ENCODE peak calls at places on chromosomes 13 and 19, in five cellular contexts. One of them, this sample, is unnamed.
A peak's percentile ranks its signal among the peaks of the same experiment; 100 is the strongest.

GRCh38 chr13:111425326-111425725 is 104.9 kb downstream of the TEX29 start:
- DNase-seq in AG04449: no peak
- DNase-seq in GM12864: no peak
- DNase-seq in colonic mucosa: no peak
- DNase-seq in uterus: no peak
- DNase-seq in this sample: no peak

GRCh38 chr19:13164370-13165090 is 14.3 kb downstream of the IER2 start:
- DNase-seq in AG04449: no peak
- DNase-seq in GM12864: no peak
- DNase-seq in colonic mucosa: peak; percentile 81
- DNase-seq in uterus: peak; percentile 64
- DNase-seq in this sample: peak; percentile 24

GRCh38 chr13:27276188-27276587 is 5.6 kb downstream of the RASL11A start:
- DNase-seq in AG04449: no peak
- DNase-seq in GM12864: no peak
- DNase-seq in colonic mucosa: no peak
- DNase-seq in uterus: no peak
- DNase-seq in this sample: peak; percentile 82

GRCh38 chr19:43488179-43488578 is 16.4 kb downstream of the PHLDB3 start:
- DNase-seq in AG04449: no peak
- DNase-seq in GM12864: no peak
- DNase-seq in colonic mucosa: no peak
- DNase-seq in uterus: no peak
- DNase-seq in this sample: no peak

GRCh38 chr19:5172859-5173577 is 167.6 kb downstream of the PTPRS start:
- DNase-seq in AG04449: peak; percentile 85
- DNase-seq in GM12864: no peak
- DNase-seq in colonic mucosa: no peak
- DNase-seq in uterus: no peak
- DNase-seq in this sample: peak; percentile 96

GRCh38 chr13:112186091-112186490 is 119.1 kb downstream of the SOX1 start:
- DNase-seq in AG04449: no peak
- DNase-seq in GM12864: no peak
- DNase-seq in colonic mucosa: no peak
- DNase-seq in uterus: no peak
- DNase-seq in this sample: no peak

GRCh38 chr13:45335397-45336024 is 5.5 kb downstream of the TPT1 start:
- DNase-seq in AG04449: no peak
- DNase-seq in GM12864: no peak
- DNase-seq in colonic mucosa: no peak
- DNase-seq in uterus: no peak
- DNase-seq in this sample: no peak

GRCh38 chr13:50078512-50079277 is 63.5 kb downstream of the KCNRG start:
- DNase-seq in AG04449: no peak
- DNase-seq in GM12864: no peak
- DNase-seq in colonic mucosa: no peak
- DNase-seq in uterus: no peak
- DNase-seq in this sample: no peak

GRCh38 chr19:751501-752341 is 809 bp downstream of the MISP start:
- DNase-seq in AG04449: peak; percentile 14
- DNase-seq in GM12864: no peak
- DNase-seq in colonic mucosa: peak; percentile 91
- DNase-seq in uterus: no peak
- DNase-seq in this sample: peak; percentile 81

GRCh38 chr13:111217661-111218060 is 102.6 kb downstream of the ARHGEF7 start:
- DNase-seq in AG04449: no peak
- DNase-seq in GM12864: no peak
- DNase-seq in colonic mucosa: no peak
- DNase-seq in uterus: no peak
- DNase-seq in this sample: no peak

GRCh38 chr19:27887946-27888345 is 1325.0 kb downstream of the UQCRFS1 start:
- DNase-seq in AG04449: no peak
- DNase-seq in GM12864: no peak
- DNase-seq in colonic mucosa: no peak
- DNase-seq in uterus: no peak
- DNase-seq in this sample: no peak

GRCh38 chr19:49851456-49852259 is 699 bp downstream of the PTOV1 start:
- DNase-seq in AG04449: no peak
- DNase-seq in GM12864: no peak
- DNase-seq in colonic mucosa: peak; percentile 52
- DNase-seq in uterus: peak; percentile 40
- DNase-seq in this sample: no peak

GRCh38 chr19:49853852-49854849 is 3.2 kb downstream of the PTOV1 start:
- DNase-seq in AG04449: no peak
- DNase-seq in GM12864: no peak
- DNase-seq in colonic mucosa: peak; percentile 21
- DNase-seq in uterus: no peak
- DNase-seq in this sample: no peak

GRCh38 chr19:49850487-49851342 is at the start of gene PTOV1:
- DNase-seq in AG04449: no peak
- DNase-seq in GM12864: peak; percentile 61
- DNase-seq in colonic mucosa: peak; percentile 92
- DNase-seq in uterus: peak; percentile 92
- DNase-seq in this sample: peak; percentile 89

GRCh38 chr19:49854861-49855263 is 3.9 kb downstream of the PTOV1 start:
- DNase-seq in AG04449: no peak
- DNase-seq in GM12864: no peak
- DNase-seq in colonic mucosa: peak; percentile 34
- DNase-seq in uterus: peak; percentile 40
- DNase-seq in this sample: no peak

DNA sequence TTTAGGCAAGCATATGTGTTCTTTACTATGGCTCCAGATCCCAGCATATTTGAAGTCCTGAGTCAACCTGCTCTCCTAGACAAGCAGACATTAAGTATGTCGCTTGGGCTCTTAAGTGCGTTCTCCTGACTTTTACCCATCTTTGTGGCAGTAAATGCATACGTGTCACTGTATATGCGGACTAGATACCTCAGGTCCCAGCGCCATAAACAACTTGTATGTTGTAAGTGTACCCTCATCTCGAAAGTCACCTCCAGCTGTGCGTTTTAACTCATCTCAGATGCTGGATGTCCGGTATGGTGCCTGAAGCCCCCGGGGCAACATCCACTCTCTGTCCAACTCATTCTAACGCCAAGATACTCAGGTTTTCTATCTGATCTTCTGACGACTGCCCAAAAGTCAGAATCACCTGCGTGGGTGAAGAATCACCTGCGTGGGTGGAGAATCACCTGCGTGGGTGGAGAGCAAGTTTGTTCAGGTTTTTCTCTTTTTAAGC is 1.7 kb downstream of the PTOV1 start:
- DNase-seq in AG04449: no peak
- DNase-seq in GM12864: no peak
- DNase-seq in colonic mucosa: no peak
- DNase-seq in uterus: no peak
- DNase-seq in this sample: no peak
- H3K4me3 ChIP-seq in AG04449: peak overlapping the region; percentile 85
- H3K4me3 ChIP-seq in GM12864: no peak overlapping the region
- H3K4me3 ChIP-seq in colonic mucosa: no peak overlapping the region
- H3K4me3 ChIP-seq in uterus: peak overlapping the region; percentile 93
- H3K4me3 ChIP-seq in this sample: peak overlapping the region; percentile 90

DNA sequence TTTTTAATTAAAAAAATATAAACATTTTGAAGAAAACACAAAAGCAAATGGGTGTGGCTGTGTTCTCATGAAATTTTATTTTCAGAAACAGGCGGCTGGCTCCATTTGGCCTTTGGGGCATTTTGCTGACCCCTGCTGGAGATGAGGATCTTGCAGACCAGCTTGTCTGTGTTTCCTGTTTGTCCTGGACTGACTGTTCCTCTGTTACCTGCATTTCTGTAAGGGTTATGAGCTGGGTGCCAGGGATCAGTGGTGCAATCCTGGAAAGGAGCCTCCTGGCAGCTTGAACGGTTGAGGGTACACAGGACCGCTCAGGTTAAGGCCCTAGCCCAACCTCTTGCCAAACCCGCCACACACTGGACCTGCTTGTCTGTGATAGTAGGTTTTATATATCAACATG is 49.9 kb downstream of the ZNF787 start:
- DNase-seq in AG04449: no peak
- DNase-seq in GM12864: no peak
- DNase-seq in colonic mucosa: no peak
- DNase-seq in uterus: no peak
- DNase-seq in this sample: no peak
- TF ChIP-seq CTCF in AG04449: peak; percentile 15
- TF ChIP-seq CTCF in GM12864: peak; percentile 61
- TF ChIP-seq CTCF in colonic mucosa: no peak
- TF ChIP-seq CTCF in uterus: no peak
- TF ChIP-seq CTCF in this sample: peak; percentile 40

DNA sequence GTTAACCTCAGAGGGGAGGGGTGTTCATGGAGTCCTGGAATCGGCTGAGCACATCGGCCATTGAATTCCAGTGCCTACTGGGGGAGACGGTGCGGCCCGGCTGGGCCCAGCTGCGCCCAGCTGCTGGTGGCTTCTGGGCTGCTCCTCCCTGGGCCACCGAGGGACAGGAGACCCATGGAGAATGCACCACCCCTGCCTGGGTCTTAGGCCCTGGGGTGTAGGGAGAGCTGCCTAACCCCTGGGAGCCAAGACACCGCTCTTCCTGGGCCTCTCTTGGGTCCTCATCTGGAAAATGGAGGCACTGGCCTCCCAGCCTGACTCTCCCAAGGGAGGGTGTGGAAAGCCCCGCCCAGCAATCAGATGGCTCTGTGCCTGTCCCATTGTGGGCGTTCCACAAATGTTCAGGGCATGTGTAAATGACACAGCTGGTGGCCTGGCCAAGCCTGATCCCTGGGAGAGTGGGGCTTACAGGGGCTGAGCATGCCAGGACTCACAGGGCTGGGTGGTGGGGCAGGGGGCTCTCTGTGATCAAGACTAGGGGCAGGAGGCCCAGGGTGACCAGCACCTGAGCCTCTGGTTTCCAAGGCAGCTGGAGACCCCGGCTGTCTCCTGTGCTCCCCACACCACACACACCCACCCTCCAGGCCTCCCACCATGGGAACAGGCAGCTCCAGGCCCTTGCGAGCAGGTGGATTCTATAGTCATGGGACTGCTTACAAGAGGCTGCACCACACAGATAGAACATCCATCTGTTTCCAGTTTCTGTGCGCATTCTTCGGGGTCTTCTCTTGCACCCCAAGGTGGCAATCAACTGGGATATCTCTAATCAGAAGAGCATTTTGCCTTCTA is 150.9 kb downstream of the URI1 start:
- DNase-seq in AG04449: no peak
- DNase-seq in GM12864: no peak
- DNase-seq in colonic mucosa: peak; percentile 47
- DNase-seq in uterus: no peak
- DNase-seq in this sample: no peak
- H3K4me3 ChIP-seq in AG04449: no peak overlapping the region
- H3K4me3 ChIP-seq in GM12864: no peak overlapping the region
- H3K4me3 ChIP-seq in colonic mucosa: no peak overlapping the region
- H3K4me3 ChIP-seq in uterus: no peak overlapping the region
- H3K4me3 ChIP-seq in this sample: no peak overlapping the region

DNA sequence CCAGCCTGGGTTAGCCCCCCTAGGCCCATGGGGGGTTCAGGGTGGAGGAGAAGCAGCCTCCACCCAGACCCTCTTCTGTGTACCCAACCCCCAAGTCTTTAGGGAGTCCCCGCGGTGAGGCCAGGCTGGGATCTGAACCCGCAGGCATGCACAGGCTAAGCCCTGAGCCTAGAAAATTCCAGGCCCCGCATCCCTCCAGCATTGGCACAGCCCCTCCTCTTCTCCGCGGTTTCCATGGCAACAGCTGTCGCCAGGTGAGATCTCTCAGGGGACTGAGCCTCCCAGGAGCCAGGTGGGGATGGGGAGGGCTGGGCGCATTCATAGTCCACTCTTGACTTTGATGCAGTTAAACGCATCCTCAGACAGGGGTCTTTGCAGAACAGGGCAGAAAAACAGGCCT is 48.4 kb upstream of the USP29 start:
- DNase-seq in AG04449: no peak
- DNase-seq in GM12864: no peak
- DNase-seq in colonic mucosa: no peak
- DNase-seq in uterus: no peak
- DNase-seq in this sample: no peak
- TF ChIP-seq CTCF in AG04449: no peak
- TF ChIP-seq CTCF in GM12864: no peak
- TF ChIP-seq CTCF in colonic mucosa: no peak
- TF ChIP-seq CTCF in uterus: no peak
- TF ChIP-seq CTCF in this sample: no peak

GRCh38 chr19:49337267-49338022 is 2.2 kb downstream of the CD37 start:
- DNase-seq in AG04449: no peak
- DNase-seq in GM12864: no peak
- DNase-seq in colonic mucosa: no peak
- DNase-seq in uterus: no peak
- DNase-seq in this sample: no peak

GRCh38 chr19:49338691-49339363 is 3.6 kb downstream of the CD37 start:
- DNase-seq in AG04449: no peak
- DNase-seq in GM12864: no peak
- DNase-seq in colonic mucosa: peak; percentile 96
- DNase-seq in uterus: peak; percentile 85
- DNase-seq in this sample: no peak

GRCh38 chr19:49336482-49337266 is 1.5 kb downstream of the CD37 start:
- DNase-seq in AG04449: no peak
- DNase-seq in GM12864: no peak
- DNase-seq in colonic mucosa: no peak
- DNase-seq in uterus: no peak
- DNase-seq in this sample: no peak

GRCh38 chr19:49339364-49340068 is 4.3 kb downstream of the CD37 start:
- DNase-seq in AG04449: no peak
- DNase-seq in GM12864: peak; percentile 70
- DNase-seq in colonic mucosa: peak; percentile 86
- DNase-seq in uterus: peak; percentile 88
- DNase-seq in this sample: peak; percentile 78

DNA sequence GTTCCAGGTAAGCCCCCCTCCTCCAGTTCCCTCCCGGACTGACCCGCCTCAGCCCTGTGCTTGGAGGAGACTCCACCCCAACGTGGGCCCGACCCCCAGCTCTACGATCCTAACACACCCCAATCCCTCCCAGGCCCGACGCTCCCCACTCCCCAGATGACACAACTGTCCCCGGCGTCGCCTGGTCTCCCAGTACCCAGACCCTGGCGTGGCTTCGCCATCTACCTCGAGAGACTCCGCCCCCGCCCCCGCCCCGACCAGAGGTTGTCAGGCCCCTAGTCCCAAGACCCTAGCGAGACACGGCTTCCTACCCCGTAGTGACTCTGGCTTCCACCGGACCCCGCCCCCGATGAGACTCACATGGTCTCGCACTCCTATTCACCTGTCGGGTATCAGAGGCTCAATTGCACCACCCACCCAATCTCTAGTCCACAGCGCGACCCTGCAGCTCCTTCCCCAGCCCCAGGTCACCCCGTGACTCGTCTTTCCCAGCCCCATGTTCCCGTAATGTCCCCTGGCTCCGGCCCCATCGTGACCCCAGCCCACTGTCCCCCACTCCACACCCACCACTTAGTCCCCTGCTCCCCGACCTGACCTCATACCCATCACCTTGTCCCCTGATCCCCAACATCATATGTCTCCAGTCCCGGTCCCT is 2.9 kb downstream of the CD37 start:
- DNase-seq in AG04449: no peak
- DNase-seq in GM12864: no peak
- DNase-seq in colonic mucosa: no peak
- DNase-seq in uterus: no peak
- DNase-seq in this sample: no peak
- H3K4me3 ChIP-seq in AG04449: no peak overlapping the region
- H3K4me3 ChIP-seq in GM12864: peak overlapping the region; percentile 27
- H3K4me3 ChIP-seq in colonic mucosa: no peak overlapping the region
- H3K4me3 ChIP-seq in uterus: peak overlapping the region; percentile 53
- H3K4me3 ChIP-seq in this sample: no peak overlapping the region

This sample was measured in AG10803.